ENCODE peak calls at places on chromosomes 1 and 21, in seven cellular contexts. T is T-helper 9 cell, K is NCI-H1417, A is coronary artery, Z is ACHN, J is SK-MEL-5, E is right cardiac atrium. H is an unnamed sample.

GRCh38 chr1:215777370-215777925 is 210.3 kb downstream of the KCTD3 start:
- DNase-seq in E (no peak), Z (no peak), J (no peak), T (no peak), A (no peak), K (no peak), H (peak; percentile 2)

GRCh38 chr1:205444931-205445652 is 10.8 kb downstream of the BLACAT1 start:
- DNase-seq in Z (no peak), T (no peak), K (peak; percentile 76), E (peak; percentile 86), J (no peak), A (peak; percentile 86), H (peak; percentile 86)

GRCh38 chr1:226574591-226575435 is 26.2 kb downstream of the STUM start:
- DNase-seq in T (no peak), K (no peak), Z (no peak), J (no peak), E (no peak), A (no peak), H (no peak)

GRCh38 chr1:224211262-224211962 is 28.4 kb downstream of the DEGS1 start:
- DNase-seq in A (no peak), J (no peak), E (no peak), K (peak; percentile 62), Z (peak; percentile 21), T (no peak), H (peak; percentile 93)

GRCh38 chr1:202821467-202821866 is 10.7 kb downstream of the PCAT6 start:
- DNase-seq in J (peak; percentile 53), A (no peak), K (no peak), T (no peak), E (no peak), Z (no peak), H (peak; percentile 50)

GRCh38 chr21:38959686-38960049 is 153.9 kb downstream of the ETS2 start:
- DNase-seq in J (no peak), Z (no peak), K (no peak), A (no peak), T (no peak), E (no peak), H (no peak)

GRCh38 chr21:41045534-41046268 is 122.3 kb upstream of the BACE2 start:
- DNase-seq in J (peak; percentile 24), K (peak; percentile 84), A (no peak), T (no peak), Z (peak; percentile 7), E (no peak), H (no peak)

GRCh38 chr1:11320153-11320936 is 47.3 kb downstream of the UBIAD1 start:
- DNase-seq in E (no peak), T (peak; percentile 7), Z (no peak), A (no peak), J (peak; percentile 45), K (no peak), H (no peak)

GRCh38 chr21:16634522-16634914 is 878.3 kb upstream of the CXADR start:
- DNase-seq in J (no peak), E (no peak), T (no peak), Z (no peak), A (no peak), K (peak; percentile 51), H (no peak)

GRCh38 chr1:18575620-18576019 is 55.0 kb upstream of the PAX7 start:
- DNase-seq in T (peak; percentile 36), J (no peak), Z (peak; percentile 53), E (peak; percentile 80), K (no peak), A (no peak), H (peak; percentile 30)

GRCh38 chr1:30042438-30043147 is 680.8 kb downstream of the MATN1 start:
- DNase-seq in K (no peak), Z (no peak), J (no peak), T (no peak), E (no peak), A (no peak), H (no peak)

GRCh38 chr1:232150770-232151548 is 479.0 kb downstream of the SIPA1L2 start:
- DNase-seq in E (no peak), T (no peak), Z (no peak), K (no peak), J (no peak), A (no peak), H (no peak)

GRCh38 chr1:40641601-40642242 is 23.8 kb downstream of the RIMS3 start:
- DNase-seq in J (no peak), A (no peak), E (no peak), Z (no peak), T (no peak), K (no peak), H (no peak)

GRCh38 chr1:39525366-39526165 is 34.1 kb downstream of the BMP8A start:
- DNase-seq in A (no peak), J (no peak), Z (no peak), T (no peak), K (no peak), E (no peak), H (no peak)

GRCh38 chr1:57632401-57632800 is 208.5 kb upstream of the DAB1 start:
- DNase-seq in K (no peak), A (no peak), Z (no peak), T (no peak), J (no peak), E (no peak), H (peak; percentile 41)

GRCh38 chr1:87754036-87754603 is 425.4 kb downstream of the LMO4 start:
- DNase-seq in J (no peak), K (no peak), A (no peak), Z (no peak), E (no peak), T (no peak), H (no peak)

GRCh38 chr21:43308511-43309283 is 118.2 kb downstream of the SIK1 start:
- DNase-seq in J (no peak), E (peak; percentile 63), T (no peak), Z (no peak), A (no peak), K (no peak), H (no peak)

GRCh38 chr21:42652527-42653491 is 612 bp upstream of the PDE9A start:
- DNase-seq in Z (peak; percentile 75), E (peak; percentile 88), K (peak; percentile 60), A (no peak), T (no peak), J (peak; percentile 52), H (peak; percentile 37)

GRCh38 chr1:101025283-101025679 is 303 bp downstream of the DPH5 start:
- DNase-seq in J (peak; percentile 7), T (no peak), A (no peak), E (no peak), K (no peak), Z (peak; percentile 6), H (no peak)

GRCh38 chr1:32899586-32900296 is 1.4 kb downstream of the TMEM54 start:
- DNase-seq in K (no peak), A (no peak), T (no peak), J (no peak), Z (no peak), E (peak; percentile 46), H (no peak)

GRCh38 chr1:223364685-223365382 is 858 bp upstream of the SUSD4 start:
- DNase-seq in T (peak; percentile 10), K (peak; percentile 70), J (no peak), E (peak; percentile 74), Z (no peak), A (no peak), H (no peak)

GRCh38 chr21:36246080-36246631 is 73.8 kb upstream of the MORC3 start:
- DNase-seq in Z (no peak), T (no peak), K (no peak), E (no peak), J (no peak), A (no peak), H (no peak)

GRCh38 chr1:2529776-2530500 is at the start of gene HES5:
- DNase-seq in E (peak; percentile 81), Z (no peak), K (peak; percentile 78), A (no peak), T (no peak), J (no peak), H (no peak)